ENCODE peak calls at places on chromosomes 4 and X, in ten cellular contexts. J, Z, F, O, X, Q, R, V, D and B are unnamed samples.

GRCh38 chr4:185040523-185040922 is 22.2 kb downstream of the HELT start:
- DNase-seq in O (no peak), Q (no peak), V (no peak), D (no peak), R (no peak), F (no peak), J (no peak), Z (no peak), X (no peak), B (no peak)

GRCh38 chr4:22434895-22435294 is 81.0 kb downstream of the ADGRA3 start:
- DNase-seq in V (no peak), O (no peak), D (peak; percentile 63), Q (peak; percentile 28), Z (peak; percentile 39), R (peak; percentile 18), F (peak; percentile 83), X (peak; percentile 54), J (no peak), B (peak; percentile 39)

GRCh38 chr4:102606846-102607440 is 105.8 kb downstream of the NFKB1 start:
- DNase-seq in Q (no peak), J (no peak), R (no peak), O (no peak), X (no peak), F (no peak), V (no peak), Z (no peak), D (no peak), B (no peak)

GRCh38 chr4:176902710-176903323 is 110.1 kb upstream of the VEGFC start:
- DNase-seq in F (no peak), X (no peak), D (peak; percentile 95), V (no peak), Q (no peak), Z (peak; percentile 94), O (no peak), R (no peak), J (no peak), B (no peak)

GRCh38 chrX:82676386-82676785 is 831.7 kb upstream of the POU3F4 start:
- DNase-seq in V (no peak), Z (no peak), D (no peak), X (no peak), R (no peak), Q (no peak), O (no peak), F (peak; percentile 1), J (no peak), B (no peak)

GRCh38 chrX:111506826-111507225 is 4.6 kb upstream of the SERTM2 start:
- DNase-seq in X (no peak), R (no peak), Z (peak; percentile 14), V (no peak), O (no peak), Q (no peak), J (no peak), F (no peak), D (peak; percentile 28), B (no peak)

GRCh38 chr4:5712517-5712916 is 1.5 kb downstream of the EVC start:
- DNase-seq in Q (no peak), V (no peak), X (no peak), O (no peak), Z (peak; percentile 96), F (no peak), D (peak; percentile 97), R (no peak), J (no peak), B (no peak)

GRCh38 chr4:185405296-185405999 is 8.8 kb downstream of the ANKRD37 start:
- DNase-seq in Q (no peak), Z (no peak), O (no peak), D (no peak), R (no peak), J (no peak), X (no peak), F (no peak), V (no peak), B (no peak)

GRCh38 chr4:51843309-51844156 is 580 bp downstream of the DCUN1D4 start:
- DNase-seq in R (peak; percentile 52), Q (peak; percentile 39), Z (peak; percentile 45), X (peak; percentile 56), F (peak; percentile 61), J (peak; percentile 65), O (peak; percentile 90), D (peak; percentile 65), V (peak; percentile 86), B (peak; percentile 70)

GRCh38 chrX:153642655-153643430 is 4.2 kb upstream of the DUSP9 start:
- DNase-seq in O (no peak), D (no peak), X (no peak), J (no peak), R (no peak), F (peak; percentile 18), Z (no peak), Q (no peak), V (no peak), B (no peak)

GRCh38 chr4:79679859-79680258 is 271.8 kb upstream of the GK2 start:
- DNase-seq in V (no peak), D (no peak), R (no peak), X (no peak), Z (no peak), Q (no peak), O (no peak), J (no peak), F (no peak), B (no peak)

GRCh38 chr4:181858746-181859145 is 384.5 kb upstream of the TENM3 start:
- DNase-seq in X (no peak), R (no peak), D (peak; percentile 27), F (no peak), Q (no peak), O (no peak), Z (peak; percentile 10), V (no peak), J (no peak), B (no peak)

GRCh38 chrX:137051978-137052640 is 18.3 kb upstream of the GPR101 start:
- DNase-seq in Q (peak; percentile 73), R (peak; percentile 78), O (peak; percentile 65), X (peak; percentile 79), J (peak; percentile 81), D (peak; percentile 24), Z (peak; percentile 4), F (peak; percentile 70), V (peak; percentile 68), B (peak; percentile 77)

GRCh38 chrX:8731579-8732395 is at the start of gene ANOS1:
- DNase-seq in V (peak; percentile 86), J (peak; percentile 59), Z (peak; percentile 47), O (peak; percentile 71), F (peak; percentile 76), D (peak; percentile 67), X (peak; percentile 73), Q (peak; percentile 44), R (peak; percentile 80), B (peak; percentile 7)

GRCh38 chr4:2689114-2689513 is 67.0 kb downstream of the TNIP2 start:
- DNase-seq in O (no peak), V (no peak), Q (no peak), Z (no peak), X (no peak), J (no peak), F (no peak), R (no peak), D (no peak), B (no peak)

GRCh38 chr4:85807247-85807915 is 332.4 kb downstream of the ARHGAP24 start:
- DNase-seq in X (no peak), V (peak; percentile 52), R (no peak), O (peak; percentile 74), Z (peak; percentile 80), Q (no peak), D (peak; percentile 84), F (no peak), J (no peak), B (no peak)

GRCh38 chrX:12554206-12554605 is 237.0 kb upstream of the PRPS2 start:
- DNase-seq in R (no peak), Z (no peak), J (no peak), X (no peak), V (no peak), O (no peak), Q (no peak), F (no peak), D (no peak), B (no peak)

GRCh38 chr4:19164334-19164733 is 1087.4 kb upstream of the SLIT2 start:
- DNase-seq in F (peak; percentile 6), J (no peak), X (no peak), Q (no peak), V (no peak), O (no peak), Z (no peak), D (no peak), R (no peak), B (no peak)
- TF ChIP-seq CTCF in F (peak; percentile 35), J (no peak), X (no peak), Q (no peak), V (no peak), O (no peak), Z (no peak), D (no peak), R (no peak), B (no peak)

DNA sequence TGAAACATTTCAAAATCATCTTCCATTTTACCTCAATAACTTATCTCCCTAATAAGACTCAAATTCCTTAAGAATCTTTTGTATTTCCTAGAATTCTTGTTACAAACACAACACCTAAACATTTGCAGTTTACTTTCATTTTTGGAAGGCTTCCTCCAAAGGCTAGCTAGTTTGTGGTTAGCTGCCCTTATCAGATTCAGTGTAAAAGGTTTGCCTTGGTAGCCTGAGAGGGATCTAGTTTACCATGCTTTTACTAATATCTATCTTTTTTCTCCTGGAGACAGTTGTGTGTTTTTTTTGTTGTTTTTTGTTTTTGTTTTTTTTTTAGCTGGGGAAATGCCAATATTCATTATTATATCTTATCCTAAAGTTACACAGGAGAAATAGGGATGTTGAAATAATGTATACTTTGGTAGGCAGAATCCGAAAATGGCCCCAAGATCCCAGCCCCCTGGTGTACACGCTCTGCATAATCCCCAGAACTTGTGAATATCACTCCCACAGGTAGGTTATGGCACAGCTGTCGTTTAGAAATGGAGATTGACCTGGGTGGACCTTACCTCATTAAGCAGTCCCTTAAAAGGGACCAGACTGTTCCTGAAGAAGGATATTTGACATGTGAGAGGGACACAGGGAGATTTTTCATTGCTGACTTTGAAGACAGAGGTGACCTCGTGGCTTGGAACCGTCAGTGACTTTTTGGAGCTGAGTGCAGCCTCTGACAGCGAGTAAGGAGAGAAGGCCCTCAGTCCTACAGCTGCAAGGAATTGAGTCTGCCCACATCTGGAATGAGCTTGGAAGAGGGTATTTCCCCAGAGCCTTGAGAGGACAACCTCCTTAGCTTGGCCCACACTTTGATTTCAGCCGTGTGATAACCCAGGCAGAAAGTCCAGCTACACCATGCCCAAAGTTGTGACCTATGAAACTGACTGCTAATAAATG is 33.4 kb downstream of the SEPTIN11 start:
- DNase-seq in J (no peak), O (no peak), F (no peak), V (no peak), Z (peak; percentile 56), X (no peak), R (no peak), Q (no peak), D (peak; percentile 64), B (no peak)
- TF ChIP-seq CTCF in J (no peak), O (no peak), F (no peak), V (no peak), Z (peak; percentile 29), X (peak; percentile 42), R (peak; percentile 39), Q (no peak), D (no peak), B (peak; percentile 35)

GRCh38 chr4:154329268-154329858 is 162.2 kb downstream of the DCHS2 start:
- DNase-seq in O (no peak), F (peak; percentile 60), R (no peak), J (no peak), Z (peak; percentile 1), Q (no peak), D (peak; percentile 10), V (no peak), X (no peak), B (no peak)
- TF ChIP-seq CTCF in O (peak; percentile 27), F (peak; percentile 56), R (peak; percentile 66), J (peak; percentile 32), Z (peak; percentile 40), Q (no peak), D (no peak), V (no peak), X (peak; percentile 37), B (peak; percentile 49)

GRCh38 chr4:94960703-94961102 is 202.9 kb downstream of the BMPR1B start:
- DNase-seq in D (no peak), F (no peak), R (no peak), Z (no peak), J (no peak), Q (no peak), O (no peak), V (no peak), X (no peak), B (no peak)
- TF ChIP-seq CTCF in D (no peak), F (no peak), R (no peak), Z (no peak), J (no peak), Q (no peak), O (no peak), V (no peak), X (no peak), B (no peak)